ENCODE peak calls at places on chromosomes 16 and 17, in four cellular contexts. A, U, Q and W are unnamed samples.

GRCh38 chr17:62740066-62740465 is 68.0 kb downstream of the MARCHF10 start:
- DNase-seq in A (no peak), U (no peak), Q (peak), W (no peak)

GRCh38 chr17:78514521-78514920 is 62.7 kb downstream of the DNAH17 start:
- DNase-seq in A (no peak), U (no peak), Q (no peak), W (no peak)

GRCh38 chr17:63039342-63039741 is 73.3 kb downstream of the TANC2 start:
- DNase-seq in A (no peak), U (no peak), Q (no peak), W (no peak)

GRCh38 chr17:78935419-78936323 is 10.5 kb upstream of the TIMP2 start:
- DNase-seq in A (no peak), U (no peak), Q (peak), W (peak)

GRCh38 chr17:78929908-78930775 is 5.0 kb upstream of the TIMP2 start:
- DNase-seq in A (no peak), U (no peak), Q (no peak), W (no peak)

GRCh38 chr16:30095166-30096078 is 591 bp downstream of the YPEL3 start:
- DNase-seq in A (no peak), U (no peak), Q (no peak), W (no peak)

GRCh38 chr16:15542261-15542660 is 100.7 kb downstream of the MARF1 start:
- DNase-seq in A (no peak), U (no peak), Q (no peak), W (no peak)

GRCh38 chr16:78529881-78530280 is 430.4 kb downstream of the WWOX start:
- DNase-seq in A (no peak), U (no peak), Q (no peak), W (no peak)

GRCh38 chr17:37888881-37889280 is 35.3 kb upstream of the TBC1D3K start:
- DNase-seq in A (no peak), U (no peak), Q (no peak), W (no peak)

GRCh38 chr17:77493238-77493812 is 352.6 kb downstream of the SEC14L1 start:
- DNase-seq in A (no peak), U (no peak), Q (no peak), W (no peak)

GRCh38 chr17:40320771-40321501 is 12.0 kb downstream of the RARA start:
- DNase-seq in A (no peak), U (no peak), Q (no peak), W (no peak)

GRCh38 chr16:82456683-82457082 is 170.1 kb upstream of the CDH13 start:
- DNase-seq in A (peak), U (no peak), Q (peak), W (peak)

GRCh38 chr17:40564883-40565744 is at the start of gene CCR7:
- DNase-seq in A (peak), U (no peak), Q (no peak), W (no peak)

GRCh38 chr16:11586375-11586855 is 304 bp downstream of the LITAF start:
- DNase-seq in A (no peak), U (no peak), Q (no peak), W (no peak)

GRCh38 chr17:50943575-50943933 is 77.4 kb upstream of the TOB1 start:
- DNase-seq in A (no peak), U (no peak), Q (no peak), W (peak)

GRCh38 chr16:49454426-49455180 is 81.0 kb downstream of the C16orf78 start:
- DNase-seq in A (no peak), U (no peak), Q (no peak), W (no peak)

GRCh38 chr17:40538019-40538935 is 27.0 kb downstream of the CCR7 start:
- DNase-seq in A (no peak), U (no peak), Q (no peak), W (no peak)

GRCh38 chr17:40820228-40820838 is 2.1 kb downstream of the KRT10 start:
- DNase-seq in A (no peak), U (no peak), Q (no peak), W (no peak)

GRCh38 chr17:4610656-4611055 is 26.3 kb downstream of the SMTNL2 start:
- DNase-seq in A (no peak), U (no peak), Q (no peak), W (no peak)

GRCh38 chr17:7081341-7082062 is 1.5 kb upstream of the CLEC10A start:
- DNase-seq in A (no peak), U (no peak), Q (no peak), W (no peak)

GRCh38 chr17:55659661-55660060 is 63.0 kb downstream of the TMEM100 start:
- DNase-seq in A (no peak), U (no peak), Q (no peak), W (no peak)

GRCh38 chr16:21033707-21034106 is 116.9 kb downstream of the DNAH3 start:
- DNase-seq in A (no peak), U (no peak), Q (no peak), W (no peak)

GRCh38 chr16:2179576-2179975 is 16.8 kb downstream of the CASKIN1 start:
- DNase-seq in A (no peak), U (no peak), Q (no peak), W (no peak)

GRCh38 chr17:82374626-82375331 is 3.2 kb downstream of the UTS2R start:
- DNase-seq in A (no peak), U (no peak), Q (no peak), W (no peak)

GRCh38 chr17:76678330-76678729 is 32.4 kb downstream of the MXRA7 start:
- DNase-seq in A (no peak), U (no peak), Q (no peak), W (no peak)

GRCh38 chr17:76252040-76252954 is 12.0 kb upstream of the RNF157 start:
- DNase-seq in A (peak), U (no peak), Q (peak), W (no peak)

GRCh38 chr16:85481206-85481605 is 131.9 kb upstream of the GSE1 start:
- DNase-seq in A (no peak), U (no peak), Q (no peak), W (no peak)
- TF ChIP-seq CTCF in A (no peak), U (no peak), Q (no peak), W (no peak)

DNA sequence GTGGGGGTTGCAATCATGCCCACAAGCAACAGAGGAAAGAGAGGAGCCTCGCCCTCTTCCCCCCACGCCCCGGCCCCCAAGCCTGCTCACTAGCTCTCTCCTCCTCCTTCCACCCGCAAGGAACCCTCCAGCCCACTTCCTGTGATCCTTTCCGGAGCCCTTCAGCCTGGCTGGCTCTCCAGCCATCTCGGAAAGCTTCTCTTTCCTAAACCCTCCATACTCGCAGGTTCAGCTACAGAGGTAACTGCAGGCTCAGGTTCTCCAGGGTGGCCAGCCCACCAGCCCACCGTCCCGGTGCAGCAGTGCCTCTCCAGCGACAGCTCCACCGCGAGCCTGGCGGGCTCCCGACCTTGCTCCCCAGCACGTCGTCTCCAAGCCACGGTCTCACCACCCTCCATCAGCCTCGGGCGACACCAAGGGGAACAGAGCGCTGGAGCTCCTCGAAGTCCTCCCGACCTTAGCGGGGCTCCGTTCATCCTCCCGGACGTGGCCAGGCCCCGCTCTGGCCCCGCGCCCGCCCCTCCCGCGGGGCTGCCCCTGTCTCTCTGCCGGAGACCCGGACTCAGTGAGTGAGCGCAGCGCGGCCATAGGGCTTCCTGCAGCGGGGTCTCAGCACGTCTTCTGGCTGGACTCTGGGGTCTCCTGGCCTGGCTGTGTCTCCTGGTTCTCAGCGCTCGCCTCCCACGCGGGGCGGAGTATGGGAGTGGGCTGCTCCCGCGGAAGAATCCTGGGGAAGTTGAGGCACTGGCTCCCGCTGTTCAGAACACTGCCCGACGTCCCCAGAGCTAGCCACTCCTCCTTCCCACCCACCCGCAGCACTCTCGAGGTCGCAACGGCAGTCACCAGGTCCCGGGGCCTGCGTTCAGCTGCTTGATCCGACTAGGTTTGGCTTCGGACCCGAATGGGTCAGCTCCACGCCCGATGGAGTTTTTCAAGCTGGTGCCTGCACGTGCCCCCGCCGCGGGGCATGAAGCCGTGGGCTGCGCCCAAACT is 12.8 kb upstream of the ODF4 start:
- DNase-seq in A (no peak), U (no peak), Q (no peak), W (no peak)
- TF ChIP-seq CTCF in A (no peak), U (no peak), Q (no peak), W (no peak)

GRCh38 chr17:81345211-81346089 is 49.8 kb upstream of the BAHCC1 start:
- DNase-seq in A (peak), U (peak), Q (peak), W (no peak)
- TF ChIP-seq CTCF in A (peak), U (peak), Q (peak), W (peak)

GRCh38 chr16:22141746-22142145 is 20.6 kb upstream of the SDR42E2 start:
- DNase-seq in A (peak), U (no peak), Q (no peak), W (no peak)
- TF ChIP-seq CTCF in A (peak), U (peak), Q (peak), W (peak)

GRCh38 chr17:36534881-36535668 is at the start of gene PIGW:
- DNase-seq in A (peak), U (peak), Q (peak), W (no peak)
- TF ChIP-seq CTCF in A (peak), U (no peak), Q (no peak), W (no peak)

GRCh38 chr17:49708515-49709161 is 874 bp upstream of the SLC35B1 start:
- DNase-seq in A (no peak), U (no peak), Q (no peak), W (no peak)
- TF ChIP-seq CTCF in A (no peak), U (no peak), Q (no peak), W (no peak)

DNA sequence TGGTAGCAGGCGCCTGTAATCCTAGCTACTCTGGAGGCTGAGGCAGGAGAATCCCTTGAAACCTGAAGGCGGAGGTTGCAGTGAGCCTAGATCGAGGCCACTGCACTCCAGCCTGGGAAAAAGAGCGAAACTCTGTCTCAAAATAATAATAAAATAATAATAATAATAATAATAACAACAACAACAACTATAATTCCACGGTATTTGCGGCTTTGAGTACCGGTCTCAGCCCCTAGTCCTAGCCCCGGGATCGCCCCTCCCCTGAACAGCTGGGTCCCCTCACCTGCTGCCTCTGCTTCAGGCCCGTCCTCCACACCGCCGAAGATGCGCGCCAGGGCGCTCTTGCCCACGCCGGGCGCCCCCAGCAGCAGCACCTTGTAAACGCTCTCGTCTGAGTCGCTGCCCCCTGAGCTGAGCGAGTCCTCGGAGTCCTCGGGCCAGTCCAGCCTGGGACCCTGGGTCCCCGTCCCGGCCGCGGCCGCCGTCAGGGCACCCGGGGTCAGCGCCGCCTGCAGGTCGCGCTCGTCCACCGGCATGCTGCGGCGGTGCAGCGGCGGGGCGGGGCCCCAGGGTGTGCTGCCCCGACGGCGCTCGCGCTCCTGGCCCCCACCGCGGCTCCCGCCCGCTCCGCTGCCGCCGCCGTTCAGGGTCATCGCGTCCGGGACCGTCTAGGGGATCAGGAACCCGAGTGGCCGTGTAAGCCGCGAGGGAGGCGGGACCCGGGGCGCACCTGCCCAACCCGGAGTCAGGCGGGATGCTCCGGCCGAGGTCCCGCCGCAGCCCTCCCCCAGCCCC is 611 bp downstream of the RRAD start:
- DNase-seq in A (peak), U (no peak), Q (no peak), W (no peak)
- TF ChIP-seq CTCF in A (peak), U (peak), Q (peak), W (no peak)